ENCODE peak calls at places on chromosomes 7 and 10, in four cellular contexts. X is GM12878, P is HepG2, W is K562. N is an unnamed sample.

GRCh38 chr10:71838264-71839211 is 12.5 kb downstream of the PSAP start:
- DNase-seq in W (peak), X (no peak), P (no peak), N (no peak)

GRCh38 chr10:99782447-99783286 is at the start of gene ABCC2:
- DNase-seq in W (no peak), P (peak), X (no peak), N (no peak)

GRCh38 chr10:75397571-75397921 is 4.0 kb downstream of the ZNF503 start:
- DNase-seq in P (no peak), W (no peak), X (no peak), N (no peak)

GRCh38 chr7:28725045-28725630 is 233.0 kb downstream of the TRIL start:
- DNase-seq in W (no peak), X (no peak), P (no peak), N (no peak)

GRCh38 chr7:95593343-95593742 is 3.0 kb downstream of the PDK4 start:
- DNase-seq in X (no peak), P (no peak), W (no peak), N (no peak)

GRCh38 chr7:120991570-120991969 is 3.1 kb downstream of the CPED1 start:
- DNase-seq in W (no peak), X (no peak), P (no peak), N (no peak)

GRCh38 chr7:44187636-44188416 is 1.4 kb downstream of the GCK start:
- DNase-seq in W (no peak), X (no peak), P (no peak), N (no peak)

GRCh38 chr7:140534743-140535142 is 55.4 kb upstream of the MKRN1 start:
- DNase-seq in X (no peak), W (no peak), P (no peak), N (no peak)

GRCh38 chr10:60518745-60519144 is 129.1 kb upstream of the ANK3 start:
- DNase-seq in X (no peak), W (no peak), P (no peak), N (no peak)

GRCh38 chr10:123537188-123537961 is 128.8 kb upstream of the GPR26 start:
- DNase-seq in P (no peak), X (no peak), W (no peak), N (no peak)

GRCh38 chr7:157607218-157607617 is 270.4 kb downstream of the DNAJB6 start:
- DNase-seq in W (no peak), P (no peak), X (no peak), N (no peak)

GRCh38 chr7:36047254-36047653 is 105.8 kb upstream of the EEPD1 start:
- DNase-seq in P (no peak), W (peak), X (no peak), N (no peak)

GRCh38 chr10:132036887-132037675 is 28.7 kb upstream of the JAKMIP3 start:
- DNase-seq in W (no peak), P (no peak), X (no peak), N (no peak)

GRCh38 chr7:151782598-151783448 is 94.1 kb downstream of the PRKAG2 start:
- DNase-seq in W (peak), P (peak), X (no peak), N (peak)

GRCh38 chr10:8487346-8487745 is 432.9 kb downstream of the GATA3 start:
- DNase-seq in P (no peak), X (no peak), W (no peak), N (no peak)

GRCh38 chr10:3111626-3112220 is 44.4 kb downstream of the PFKP start:
- DNase-seq in W (no peak), P (no peak), X (no peak), N (peak)

GRCh38 chr10:131500892-131501291 is 189.4 kb upstream of the TCERG1L start:
- DNase-seq in W (no peak), X (no peak), P (no peak), N (no peak)

GRCh38 chr10:32049113-32049512 is 7.1 kb downstream of the KIF5B start:
- DNase-seq in P (no peak), W (no peak), X (no peak), N (no peak)

GRCh38 chr7:44767912-44768662 is 19.4 kb downstream of the ZMIZ2 start:
- DNase-seq in W (peak), P (no peak), X (no peak), N (peak)

GRCh38 chr10:101940916-101941315 is 97.3 kb upstream of the KCNIP2 start:
- DNase-seq in W (no peak), X (no peak), P (no peak), N (no peak)

GRCh38 chr10:123573236-123574147 is 92.7 kb upstream of the GPR26 start:
- DNase-seq in W (peak), P (peak), X (no peak), N (peak)

GRCh38 chr10:15744217-15744865 is 24.6 kb upstream of the ITGA8 start:
- DNase-seq in P (peak), X (no peak), W (peak), N (peak)

GRCh38 chr7:106679153-106679931 is 18.4 kb upstream of the CCDC71L start:
- DNase-seq in W (peak), X (no peak), P (no peak), N (no peak)

GRCh38 chr10:114483575-114483974 is 79.3 kb upstream of the AFAP1L2 start:
- DNase-seq in P (no peak), X (no peak), W (no peak), N (no peak)

GRCh38 chr7:28362812-28363211 is 49.5 kb upstream of the CREB5 start:
- DNase-seq in W (no peak), P (no peak), X (no peak), N (no peak)

GRCh38 chr10:104580321-104580720 is 60.8 kb upstream of the SORCS3 start:
- DNase-seq in W (no peak), X (no peak), P (no peak), N (no peak)

GRCh38 chr7:106583133-106583532 is 77.8 kb downstream of the CCDC71L start:
- DNase-seq in X (no peak), W (no peak), P (no peak), N (no peak)

GRCh38 chr7:71484381-71484780 is 352.4 kb downstream of the GALNT17 start:
- DNase-seq in W (no peak), P (no peak), X (no peak), N (no peak)

GRCh38 chr10:34522542-34522941 is 292.6 kb downstream of the PARD3 start:
- DNase-seq in P (no peak), W (peak), X (no peak), N (peak)

GRCh38 chr7:130995252-130996081 is 261.5 kb upstream of the KLF14 start:
- DNase-seq in X (no peak), W (no peak), P (no peak), N (no peak)

GRCh38 chr10:78314651-78315050 is 281.0 kb downstream of the RPS24 start:
- DNase-seq in X (no peak), P (no peak), W (no peak), N (no peak)

GRCh38 chr7:39269034-39269433 is 291.3 kb downstream of the POU6F2 start:
- DNase-seq in P (no peak), W (no peak), X (no peak), N (no peak)

GRCh38 chr7:44769381-44770209 is 20.9 kb downstream of the ZMIZ2 start:
- DNase-seq in X (peak), W (no peak), P (no peak), N (no peak)

GRCh38 chr10:125641398-125641797 is 41.6 kb downstream of the TEX36 start:
- DNase-seq in W (no peak), X (no peak), P (no peak), N (no peak)

GRCh38 chr7:110601710-110602109 is 489.2 kb upstream of the LRRN3 start:
- DNase-seq in P (no peak), W (no peak), X (no peak), N (no peak)

GRCh38 chr7:96084880-96085551 is 236.9 kb downstream of the SLC25A13 start:
- DNase-seq in X (no peak), W (no peak), P (no peak), N (no peak)

GRCh38 chr7:36475371-36475770 is 85.7 kb downstream of the ANLN start:
- DNase-seq in W (no peak), P (no peak), X (no peak), N (no peak)

GRCh38 chr10:124068929-124069328 is 24.5 kb downstream of the CHST15 start:
- DNase-seq in W (no peak), P (no peak), X (no peak), N (no peak)

GRCh38 chr7:134630237-134630636 is 16.4 kb upstream of the BPGM start:
- DNase-seq in W (no peak), P (no peak), X (no peak), N (no peak)

GRCh38 chr7:100153713-100154519 is 4.6 kb downstream of the TRAPPC14 start:
- DNase-seq in P (no peak), W (peak), X (no peak), N (peak)
- TF ChIP-seq NFIC in P (no peak), W (peak), X (no peak), N (no peak)

DNA sequence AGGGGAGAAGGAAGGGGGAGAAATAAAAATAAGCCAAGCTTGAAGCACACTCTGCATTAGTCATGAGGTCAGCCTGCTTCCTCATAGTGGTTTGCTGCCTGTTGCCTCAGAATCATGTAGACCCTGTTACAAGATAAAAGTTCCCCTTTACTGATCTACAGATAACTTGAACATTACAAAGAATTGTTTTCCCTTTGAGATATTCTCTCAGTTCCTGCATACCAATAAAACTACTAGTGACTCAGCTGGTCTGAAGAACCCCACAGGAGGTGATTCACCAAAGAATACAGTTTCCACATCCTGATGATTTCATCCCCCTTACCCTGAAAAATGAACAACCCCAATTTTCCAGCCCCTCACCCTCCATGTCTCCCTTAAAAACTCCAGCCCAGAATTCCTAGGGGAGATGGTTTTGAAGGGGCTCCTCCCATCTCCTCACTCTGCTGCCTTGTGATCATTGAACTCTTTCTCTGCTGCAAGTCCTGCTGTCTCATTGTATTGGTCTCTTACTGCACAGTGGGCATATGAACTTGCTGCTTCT is 31.5 kb upstream of the NRP1 start:
- DNase-seq in X (no peak), P (no peak), W (no peak), N (no peak)
- TF ChIP-seq EP300 in X (no peak), P (no peak), W (no peak), N (peak)

DNA sequence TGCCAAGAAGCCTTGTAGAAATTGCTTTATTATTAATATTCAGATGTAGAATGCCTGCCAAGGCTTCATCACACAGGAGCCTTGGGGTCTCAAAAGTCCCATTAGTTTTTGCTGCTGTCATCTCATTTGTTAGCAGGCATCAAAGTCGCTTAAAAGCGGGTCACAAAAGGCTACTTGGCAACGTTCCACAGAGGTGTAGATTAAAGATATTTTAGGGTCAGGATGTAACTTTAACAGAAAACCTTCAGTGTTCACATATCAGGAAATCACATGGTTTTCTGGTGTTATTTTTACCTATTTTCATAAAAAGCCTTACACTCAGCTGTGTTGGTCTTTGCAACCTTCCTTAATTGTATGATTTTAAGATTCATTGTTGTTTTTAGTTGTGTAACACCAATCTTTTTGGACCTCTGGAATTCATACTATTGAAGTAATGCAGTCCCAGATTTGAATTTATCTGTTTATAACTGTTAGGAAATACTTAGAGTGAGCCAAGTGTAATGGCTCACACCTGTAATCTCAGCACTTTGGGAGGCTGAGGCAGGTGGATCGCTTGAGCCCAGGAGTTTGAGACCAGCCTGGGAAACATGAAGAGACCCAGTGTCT is 65.3 kb downstream of the TET1 start:
- DNase-seq in P (no peak), X (no peak), W (peak), N (no peak)
- TF ChIP-seq MAX in P (no peak), X (no peak), W (no peak), N (no peak)

GRCh38 chr7:49643321-49643720 is 130.1 kb upstream of the VWC2 start:
- DNase-seq in X (no peak), W (no peak), P (no peak), N (no peak)
- TF ChIP-seq NFIC in X (no peak), W (no peak), P (no peak), N (no peak)

DNA sequence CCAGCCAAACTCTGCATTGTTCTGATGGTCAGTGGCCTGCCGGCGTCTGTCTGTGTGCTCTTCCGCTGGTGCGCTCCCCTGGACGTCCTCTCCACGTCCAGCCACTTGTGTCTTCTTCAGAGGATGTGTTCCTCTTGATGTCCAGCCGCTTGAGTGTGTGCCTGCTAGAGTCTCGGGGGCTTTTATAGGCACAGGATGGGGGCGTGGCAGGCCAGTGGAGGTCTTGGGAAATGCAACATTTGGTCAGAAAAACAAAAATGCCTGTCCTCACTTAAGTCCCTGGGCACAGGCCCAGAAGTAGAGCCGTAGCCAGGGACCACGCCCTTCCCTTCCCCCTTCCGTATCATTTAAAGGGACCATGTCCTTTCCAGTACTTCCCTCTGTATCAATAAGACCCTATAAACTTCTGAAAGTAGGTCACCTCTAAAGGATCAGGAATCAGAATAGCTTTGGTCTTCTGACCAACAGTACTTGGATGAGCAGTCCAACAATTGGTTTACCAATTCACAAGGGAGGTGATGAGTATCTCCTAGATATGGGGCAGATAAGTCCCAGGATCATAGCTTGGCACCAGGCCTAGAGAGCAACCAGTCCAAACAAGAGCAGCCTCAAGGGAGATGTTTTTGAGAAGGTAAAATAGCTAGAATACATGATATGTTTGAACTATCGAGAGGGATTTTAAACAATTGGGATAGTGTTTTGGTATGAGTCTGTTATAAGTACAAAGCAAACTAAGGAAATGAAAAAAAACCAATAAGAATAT is 32.2 kb upstream of the PNLIPRP3 start:
- DNase-seq in W (no peak), X (no peak), P (no peak), N (no peak)
- TF ChIP-seq EP300 in W (no peak), X (no peak), P (no peak), N (no peak)

GRCh38 chr7:129784783-129785456 is 167.8 kb downstream of the UBE2H start:
- DNase-seq in P (no peak), X (peak), W (peak), N (peak)

GRCh38 chr7:129786179-129786514 is 166.6 kb downstream of the UBE2H start:
- DNase-seq in W (no peak), P (no peak), X (no peak), N (no peak)

GRCh38 chr7:129786825-129787563 is 165.8 kb downstream of the UBE2H start:
- DNase-seq in X (no peak), P (no peak), W (no peak), N (no peak)

GRCh38 chr7:129784437-129784782 is 168.3 kb downstream of the UBE2H start:
- DNase-seq in P (no peak), W (no peak), X (no peak), N (no peak)

DNA sequence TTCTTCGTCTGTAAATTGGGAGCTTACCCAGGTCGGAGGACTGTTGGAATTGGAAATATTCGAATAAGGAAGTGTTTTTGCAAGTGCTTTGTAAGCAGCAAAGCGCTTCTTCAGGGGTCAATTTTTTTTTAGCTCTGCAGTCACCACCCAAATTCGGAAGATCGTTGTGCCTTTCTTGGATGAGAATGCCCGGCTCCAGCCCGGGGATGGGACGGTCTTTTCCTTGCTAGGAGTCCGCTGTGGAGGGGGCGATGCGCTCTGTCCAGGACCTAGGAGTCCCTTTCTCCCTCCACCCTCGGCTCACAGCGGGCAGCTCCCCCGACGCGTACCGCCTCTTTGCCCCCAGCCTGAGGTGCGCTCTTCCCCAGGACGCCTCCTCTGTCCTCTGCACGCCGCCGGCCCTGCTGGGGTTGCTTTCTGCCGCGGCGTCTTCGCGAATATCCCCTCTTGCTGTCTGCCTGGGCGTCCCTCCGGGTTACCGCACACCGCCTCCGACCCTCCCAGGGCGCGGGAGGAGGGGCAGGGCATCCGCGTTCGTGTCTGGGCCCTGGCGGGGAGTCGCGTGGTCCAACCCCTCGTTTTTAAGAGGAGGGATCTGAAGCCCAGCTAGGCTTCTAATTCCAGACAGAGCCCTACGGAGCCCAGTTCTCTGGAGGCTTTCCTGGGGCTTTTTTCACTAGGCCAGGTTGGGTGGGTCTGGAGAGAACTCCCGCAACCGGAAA is 167.1 kb downstream of the UBE2H start:
- DNase-seq in X (no peak), P (no peak), W (no peak), N (no peak)
- TF ChIP-seq MAX in X (no peak), P (no peak), W (no peak), N (no peak)

GRCh38 chr10:93775330-93775729 is 17.6 kb downstream of the LGI1 start:
- DNase-seq in P (peak), W (no peak), X (no peak), N (no peak)
- TF ChIP-seq NFIC in P (no peak), W (no peak), X (no peak), N (no peak)

N was measured in SK-N-SH.